ENCODE peak calls at places on chromosomes 7 and 10, in ten cellular contexts. Z is GM03348; F is activated CD8-positive, alpha-beta memory T cell treated with anti-CD3 and anti-CD28 coated beads for 24 hours; K is KBM-7; G is brain microvascular endothelial cell; P is dermis microvascular lymphatic vessel endothelial cell; H is uterus; L is Peyer's patch; E is A673; M is activated naive CD8-positive, alpha-beta T cell treated with anti-CD3 and anti-CD28 coated beads, Interleukin-2, amount 10 ng/mL, durations not matched to agents 7 days and 5 days. T is an unnamed sample.

GRCh38 chr7:121960678-121961461 is 87.9 kb downstream of the PTPRZ1 start:
- DNase-seq in Z (peak), F (no peak), K (no peak), G (peak), P (peak), H (no peak), L (no peak), E (peak), M (no peak), T (no peak)

GRCh38 chr10:62072901-62073300 is 171.4 kb downstream of the ARID5B start:
- DNase-seq in Z (peak), F (no peak), K (no peak), G (no peak), P (no peak), H (no peak), L (no peak), E (no peak), M (no peak), T (no peak)

GRCh38 chr10:9786101-9786500 is 1231.6 kb upstream of the CELF2 start:
- DNase-seq in Z (peak), F (no peak), K (no peak), G (peak), P (no peak), H (no peak), L (no peak), E (no peak), M (no peak), T (no peak)

GRCh38 chr7:21077602-21078001 is 290.9 kb upstream of the SP8 start:
- DNase-seq in Z (no peak), F (no peak), K (no peak), G (no peak), P (no peak), H (no peak), L (no peak), E (no peak), M (no peak), T (no peak)

GRCh38 chr10:133141144-133141962 is 18.7 kb upstream of the KNDC1 start:
- DNase-seq in Z (no peak), F (peak), K (no peak), G (no peak), P (no peak), H (peak), L (no peak), E (no peak), M (no peak), T (no peak)

GRCh38 chr7:17524746-17525145 is 226.3 kb downstream of the AHR start:
- DNase-seq in Z (no peak), F (no peak), K (no peak), G (peak), P (no peak), H (no peak), L (no peak), E (no peak), M (no peak), T (no peak)

GRCh38 chr10:94938383-94938782 is at the start of gene CYP2C9:
- DNase-seq in Z (no peak), F (no peak), K (no peak), G (no peak), P (no peak), H (no peak), L (no peak), E (no peak), M (no peak), T (no peak)

GRCh38 chr10:28254290-28254985 is 48.4 kb downstream of the MPP7 start:
- DNase-seq in Z (peak), F (no peak), K (no peak), G (peak), P (peak), H (peak), L (no peak), E (peak), M (no peak), T (no peak)

GRCh38 chr10:77806511-77807157 is 119.9 kb downstream of the DLG5 start:
- DNase-seq in Z (no peak), F (no peak), K (no peak), G (no peak), P (no peak), H (no peak), L (no peak), E (no peak), M (no peak), T (no peak)